ENCODE peak calls at places on chromosomes 16 and 17, in nine cellular contexts. S is lower lobe of right lung, G is GM12878, N is glutamatergic neuron, U is WTC11, Q is cardiac muscle cell, Z is esophagus muscularis mucosa, Y is neural crest cell, H is Calu3. R is an unnamed sample.

GRCh38 chr17:15171433-15172047 is 93.6 kb downstream of the PMP22 start:
- DNase-seq in Y (peak), G (no peak), Q (peak), U (peak), Z (peak), H (peak), S (peak), N (peak), R (peak)

GRCh38 chr17:82678265-82678891 is 20.1 kb downstream of the RAB40B start:
- DNase-seq in G (no peak), N (no peak), Y (no peak), Z (no peak), S (no peak), H (no peak), Q (no peak), U (no peak), R (no peak)

GRCh38 chr17:48611213-48611612 is 396 bp upstream of the HOXB7 start:
- DNase-seq in N (no peak), H (no peak), Z (no peak), U (no peak), Y (no peak), Q (no peak), G (no peak), S (no peak), R (no peak)

GRCh38 chr17:3918372-3919122 is 2.3 kb upstream of the P2RX1 start:
- DNase-seq in Z (no peak), Q (no peak), N (no peak), U (no peak), S (no peak), Y (no peak), H (no peak), G (no peak), R (no peak)

GRCh38 chr17:31431098-31431794 is 39.8 kb downstream of the RAB11FIP4 start:
- DNase-seq in Z (no peak), Y (no peak), Q (no peak), S (no peak), G (no peak), U (no peak), N (no peak), H (no peak), R (no peak)

GRCh38 chr16:57147381-57148191 is 38.3 kb downstream of the PSME3IP1 start:
- DNase-seq in N (no peak), Q (peak), U (no peak), Y (no peak), S (no peak), H (no peak), Z (no peak), G (no peak), R (no peak)

GRCh38 chr16:9489823-9490467 is 398.5 kb downstream of the HAPSTR1 start:
- DNase-seq in Z (no peak), U (peak), Y (no peak), Q (no peak), G (no peak), N (no peak), S (peak), H (peak), R (peak)

GRCh38 chr17:81025065-81025751 is 9.7 kb upstream of the BAIAP2 start:
- DNase-seq in H (no peak), Q (no peak), S (peak), Y (no peak), N (no peak), Z (no peak), G (no peak), U (no peak), R (no peak)

GRCh38 chr16:89658221-89658879 is 714 bp downstream of the SPATA33 start:
- DNase-seq in H (peak), Q (peak), Z (no peak), N (peak), U (no peak), Y (no peak), S (peak), G (no peak), R (peak)

GRCh38 chr17:30433514-30433913 is 43.7 kb upstream of the GOSR1 start:
- DNase-seq in G (no peak), N (no peak), Y (no peak), U (no peak), H (peak), S (no peak), Q (peak), Z (no peak), R (no peak)

GRCh38 chr16:19555938-19556778 is 655 bp downstream of the VPS35L start:
- DNase-seq in Q (peak), Y (peak), H (peak), G (peak), S (no peak), N (no peak), Z (no peak), U (peak), R (peak)

GRCh38 chr17:35083071-35083470 is 19.6 kb upstream of the RFFL start:
- DNase-seq in G (no peak), H (no peak), N (no peak), Y (no peak), Q (no peak), U (no peak), S (no peak), Z (no peak), R (no peak)

GRCh38 chr16:80973991-80974390 is 32.7 kb downstream of the CMC2 start:
- DNase-seq in G (no peak), Q (no peak), Y (no peak), H (no peak), U (no peak), N (no peak), S (no peak), Z (no peak), R (no peak)

GRCh38 chr17:44465897-44466296 is 37.3 kb downstream of the GPATCH8 start:
- DNase-seq in H (no peak), Q (no peak), N (no peak), S (no peak), Y (no peak), U (no peak), G (no peak), Z (no peak), R (no peak)

GRCh38 chr16:49459953-49460735 is 86.5 kb downstream of the C16orf78 start:
- DNase-seq in N (peak), G (no peak), Y (no peak), Z (peak), U (no peak), Q (no peak), S (no peak), H (no peak), R (no peak)

GRCh38 chr16:55437627-55438026 is 41.4 kb upstream of the MMP2 start:
- DNase-seq in U (no peak), Z (no peak), N (no peak), H (no peak), Q (peak), S (no peak), Y (no peak), G (no peak), R (no peak)

GRCh38 chr16:74305978-74306784 is 9.6 kb downstream of the PSMD7 start:
- DNase-seq in N (no peak), Z (no peak), S (no peak), U (no peak), Y (no peak), G (no peak), Q (no peak), H (no peak), R (no peak)

GRCh38 chr16:54936086-54936978 is 5.7 kb downstream of the IRX5 start:
- DNase-seq in H (no peak), Z (peak), G (no peak), N (peak), Q (peak), S (no peak), Y (peak), U (peak), R (peak)

GRCh38 chr17:44384281-44384822 is 5.1 kb downstream of the ITGA2B start:
- DNase-seq in Q (no peak), G (no peak), Z (no peak), S (no peak), N (peak), Y (no peak), U (no peak), H (no peak), R (no peak)

GRCh38 chr17:42421479-42422332 is 1.4 kb downstream of the CAVIN1 start:
- DNase-seq in Q (peak), G (no peak), N (no peak), Z (no peak), U (peak), Y (no peak), S (peak), H (no peak), R (peak)

GRCh38 chr17:46736100-46736499 is 82.4 kb downstream of the WNT3 start:
- DNase-seq in Z (no peak), U (no peak), H (no peak), Q (no peak), Y (no peak), G (peak), S (no peak), N (no peak), R (no peak)

GRCh38 chr16:31819948-31820347 is 53.7 kb upstream of the ZNF267 start:
- DNase-seq in H (no peak), S (no peak), Y (no peak), U (no peak), N (no peak), G (no peak), Q (no peak), Z (no peak), R (no peak)

GRCh38 chr16:46743232-46743719 is 4.9 kb downstream of the MYLK3 start:
- DNase-seq in Y (no peak), G (no peak), U (no peak), Q (peak), S (no peak), N (no peak), Z (no peak), H (no peak), R (no peak)

GRCh38 chr16:22621571-22622148 is 111.0 kb downstream of the NPIPB5 start:
- DNase-seq in Q (no peak), U (no peak), S (no peak), N (no peak), Z (no peak), G (no peak), Y (no peak), H (no peak), R (no peak)

GRCh38 chr17:36151891-36152638 is 24.4 kb downstream of the TBC1D3B start:
- DNase-seq in H (no peak), N (no peak), Z (peak), U (no peak), S (no peak), G (no peak), Y (no peak), Q (no peak), R (no peak)

GRCh38 chr16:53913082-53913870 is 209.3 kb downstream of the FTO start:
- DNase-seq in G (no peak), Q (peak), N (no peak), Y (no peak), Z (no peak), U (no peak), H (no peak), S (no peak), R (no peak)

GRCh38 chr17:50028207-50029120 is 27.4 kb upstream of the ITGA3 start:
- DNase-seq in Y (no peak), S (peak), H (peak), G (no peak), U (peak), N (no peak), Z (no peak), Q (peak), R (peak)

GRCh38 chr17:3944485-3945388 is 19.5 kb downstream of the ATP2A3 start:
- DNase-seq in S (no peak), G (no peak), Z (no peak), U (peak), Y (peak), Q (peak), N (peak), H (no peak), R (peak)

GRCh38 chr17:58414596-58414997 is 2.7 kb downstream of the RNF43 start:
- DNase-seq in U (no peak), G (no peak), H (no peak), Y (no peak), N (no peak), Z (no peak), Q (no peak), S (no peak), R (no peak)

GRCh38 chr17:67891481-67892119 is 66.3 kb downstream of the BPTF start:
- DNase-seq in Y (no peak), U (no peak), G (no peak), Q (peak), Z (no peak), H (no peak), S (no peak), N (peak), R (no peak)

GRCh38 chr17:62860962-62861873 is 53.1 kb upstream of the MARCHF10 start:
- DNase-seq in S (no peak), Y (no peak), Q (no peak), Z (peak), U (no peak), H (peak), N (no peak), G (no peak), R (no peak)

GRCh38 chr17:49170216-49170615 is 37.6 kb downstream of the B4GALNT2 start:
- DNase-seq in N (no peak), G (no peak), Z (no peak), Y (no peak), S (no peak), U (no peak), H (no peak), Q (no peak), R (no peak)

GRCh38 chr17:44106801-44107200 is 16.6 kb downstream of the HDAC5 start:
- DNase-seq in Q (no peak), S (no peak), H (no peak), N (no peak), G (no peak), Z (no peak), Y (no peak), U (no peak), R (no peak)

GRCh38 chr16:80265624-80266306 is 275.0 kb upstream of the DYNLRB2 start:
- DNase-seq in G (no peak), Z (peak), N (no peak), Q (no peak), H (no peak), Y (no peak), S (no peak), U (no peak), R (no peak)

GRCh38 chr16:11253009-11253994 is 2.7 kb downstream of the SOCS1 start:
- DNase-seq in G (no peak), Y (no peak), U (no peak), N (no peak), Z (no peak), H (no peak), Q (no peak), S (no peak), R (no peak)

GRCh38 chr17:68248199-68248825 is 469 bp downstream of the AMZ2 start:
- DNase-seq in H (no peak), Z (no peak), N (no peak), G (no peak), S (no peak), Q (peak), U (no peak), Y (no peak), R (no peak)

GRCh38 chr17:21090889-21091618 is 35.7 kb upstream of the DHRS7B start:
- DNase-seq in N (no peak), Z (no peak), S (no peak), Y (no peak), H (no peak), G (no peak), U (no peak), Q (no peak), R (no peak)

GRCh38 chr17:61729690-61730268 is 133.5 kb downstream of the BRIP1 start:
- DNase-seq in Y (no peak), H (no peak), S (no peak), G (no peak), Z (no peak), U (no peak), Q (no peak), N (no peak), R (no peak)
- TF ChIP-seq CTCF in Y (no peak), H (no peak), S (no peak), G (no peak), Z (no peak), U (no peak), Q (no peak), N (no peak), R (no peak)

DNA sequence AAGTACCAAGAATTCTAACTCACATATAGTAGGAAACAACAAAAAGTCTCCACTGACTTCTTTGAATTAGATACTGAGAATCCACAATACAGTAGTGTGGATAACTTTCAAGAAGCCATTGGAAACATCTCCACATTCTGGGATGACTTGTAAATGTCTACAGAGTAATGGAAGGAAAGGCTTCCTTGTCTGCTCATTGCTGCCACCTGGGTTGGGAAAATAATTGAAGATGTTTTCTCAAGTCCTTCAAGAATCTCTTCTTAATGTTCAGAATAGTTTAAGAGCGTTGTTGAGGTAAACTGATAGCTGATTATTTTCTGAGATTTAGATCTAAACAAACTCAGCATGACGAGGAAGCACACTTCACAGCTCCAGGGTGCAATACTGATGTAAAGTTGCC is 14.0 kb downstream of the CPSF4L start:
- DNase-seq in Z (no peak), Q (peak), U (no peak), Y (no peak), H (no peak), G (no peak), S (no peak), N (no peak), R (no peak)
- TF ChIP-seq CTCF in Z (no peak), Q (no peak), U (no peak), Y (no peak), H (no peak), G (peak), S (no peak), N (no peak), R (no peak)

GRCh38 chr17:18314731-18315497 is at the start of the genes SMCR8 and TOP3A:
- DNase-seq in Z (peak), G (peak), S (peak), U (peak), N (peak), H (peak), Q (peak), Y (peak), R (peak)
- TF ChIP-seq CTCF in Z (peak), G (no peak), S (no peak), U (no peak), N (peak), H (no peak), Q (no peak), Y (no peak), R (no peak)

GRCh38 chr17:7173687-7174602 is 5.2 kb downstream of the ASGR1 start:
- DNase-seq in U (peak), G (no peak), N (peak), S (peak), Y (peak), Q (peak), H (no peak), Z (no peak), R (peak)
- TF ChIP-seq CTCF in U (no peak), G (no peak), N (no peak), S (peak), Y (no peak), Q (peak), H (no peak), Z (no peak), R (no peak)

DNA sequence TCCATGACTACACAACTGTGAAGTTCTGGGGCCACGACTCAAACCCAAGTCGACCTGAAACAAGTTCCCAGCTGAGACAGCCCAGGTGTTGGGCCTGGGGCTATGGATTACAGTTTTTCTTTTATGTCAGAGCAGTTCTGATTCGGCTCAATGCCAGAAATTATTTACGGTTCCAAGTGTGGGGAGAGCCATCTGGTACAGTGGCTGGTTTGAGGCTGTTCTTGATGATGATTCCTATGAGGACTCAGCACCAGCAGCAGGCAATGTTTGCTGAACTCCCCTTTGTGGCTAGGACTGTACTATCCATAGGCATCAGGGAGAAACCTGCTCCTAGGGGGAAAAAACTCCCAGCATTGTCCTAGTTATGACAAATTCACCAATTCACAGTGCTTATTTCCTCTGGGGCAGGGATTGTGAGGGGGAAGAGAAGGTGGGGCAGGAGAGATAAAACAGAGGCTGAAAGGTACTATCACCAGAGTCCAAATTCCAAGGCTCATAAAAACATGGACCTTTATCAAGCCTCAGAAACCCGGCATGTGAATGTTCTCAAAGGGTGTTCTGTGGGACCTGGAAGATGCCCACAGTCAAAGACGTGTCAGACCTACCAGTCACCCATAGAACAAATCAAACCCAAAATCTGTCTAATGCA is 18.2 kb upstream of the CMTM4 start:
- DNase-seq in U (no peak), Q (no peak), N (no peak), Z (no peak), S (no peak), Y (no peak), G (no peak), H (no peak), R (no peak)
- TF ChIP-seq CTCF in U (no peak), Q (no peak), N (no peak), Z (no peak), S (no peak), Y (no peak), G (no peak), H (no peak), R (no peak)